ENCODE peak calls at places on chromosomes 2 and 18, in four cellular contexts. S is NCI-H1092 treated with DMSO at 0.1 percent for 48 hours, D is nucleus accumbens, E is progenitor cell of endocrine pancreas. R is an unnamed sample.
A peak's percentile ranks its signal among the peaks of the same experiment; 100 is the strongest.

GRCh38 chr2:190547914-190548313 is 13.4 kb upstream of the NEMP2 start:
- DNase-seq in S (no peak), D (no peak), E (no peak), R (no peak)

GRCh38 chr2:184554736-184555135 is 43.6 kb upstream of the ZNF804A start:
- DNase-seq in S (no peak), D (no peak), E (no peak), R (no peak)

GRCh38 chr2:216873573-216873972 is 13.7 kb upstream of the TNP1 start:
- DNase-seq in S (no peak), D (no peak), E (no peak), R (no peak)

GRCh38 chr18:34976899-34977786 is 64.1 kb upstream of the MAPRE2 start:
- DNase-seq in S (peak; percentile 88), D (peak; percentile 71), E (peak; percentile 75), R (no peak)

GRCh38 chr2:189631849-189632248 is 29.4 kb upstream of the ASNSD1 start:
- DNase-seq in S (no peak), D (no peak), E (no peak), R (no peak)

GRCh38 chr2:51454177-51454576 is 422.2 kb upstream of the NRXN1 start:
- DNase-seq in S (no peak), D (no peak), E (no peak), R (no peak)

GRCh38 chr2:69616755-69617154 is 26.8 kb downstream of the AAK1 start:
- DNase-seq in S (no peak), D (no peak), E (no peak), R (no peak)

GRCh38 chr2:107529146-107529545 is 297.5 kb upstream of the RGPD4 start:
- DNase-seq in S (peak; percentile 1), D (no peak), E (no peak), R (peak; percentile 61)

GRCh38 chr2:140876015-140876414 is 1254.8 kb downstream of the LRP1B start:
- DNase-seq in S (no peak), D (no peak), E (no peak), R (no peak)

GRCh38 chr18:55268629-55269275 is 309.5 kb upstream of the CCDC68 start:
- DNase-seq in S (no peak), D (no peak), E (no peak), R (no peak)

GRCh38 chr2:66430906-66431619 is 3.9 kb upstream of the MEIS1 start:
- DNase-seq in S (no peak), D (no peak), E (no peak), R (no peak)

GRCh38 chr2:1286929-1287328 is 126.3 kb upstream of the TPO start:
- DNase-seq in S (no peak), D (no peak), E (no peak), R (no peak)

GRCh38 chr2:28956415-28956826 is 24.7 kb upstream of the TOGARAM2 start:
- DNase-seq in S (no peak), D (no peak), E (peak; percentile 38), R (no peak)

GRCh38 chr2:86704482-86704971 is 15.6 kb upstream of the RMND5A start:
- DNase-seq in S (no peak), D (no peak), E (no peak), R (no peak)

GRCh38 chr2:75309596-75310290 is 110.4 kb upstream of the TACR1 start:
- DNase-seq in S (no peak), D (no peak), E (no peak), R (no peak)

GRCh38 chr2:10215393-10215935 is 87.2 kb upstream of the HPCAL1 start:
- DNase-seq in S (no peak), D (no peak), E (no peak), R (no peak)

GRCh38 chr2:97546711-97547110 is 43.0 kb downstream of the ANKRD36B start:
- DNase-seq in S (no peak), D (no peak), E (no peak), R (no peak)

GRCh38 chr2:188984126-188984525 is 10.0 kb downstream of the COL3A1 start:
- DNase-seq in S (no peak), D (no peak), E (no peak), R (peak; percentile 70)

GRCh38 chr18:36752929-36753865 is 75.6 kb downstream of the TPGS2 start:
- DNase-seq in S (no peak), D (no peak), E (no peak), R (no peak)

GRCh38 chr2:127293386-127293757 is 572 bp downstream of the ERCC3 start:
- DNase-seq in S (no peak), D (no peak), E (no peak), R (no peak)

GRCh38 chr2:120778244-120778643 is 42.6 kb downstream of the GLI2 start:
- DNase-seq in S (no peak), D (no peak), E (no peak), R (no peak)

GRCh38 chr18:44654555-44654954 is 26.1 kb upstream of the SETBP1 start:
- DNase-seq in S (no peak), D (no peak), E (no peak), R (no peak)

GRCh38 chr2:43019536-43020183 is 206.7 kb downstream of the ZFP36L2 start:
- DNase-seq in S (no peak), D (no peak), E (no peak), R (no peak)

GRCh38 chr18:56716692-56717146 is 65.6 kb downstream of the WDR7 start:
- DNase-seq in S (no peak), D (no peak), E (no peak), R (no peak)

GRCh38 chr18:64032312-64032711 is 62.4 kb downstream of the SERPINB8 start:
- DNase-seq in S (no peak), D (no peak), E (no peak), R (no peak)

GRCh38 chr2:182573553-182573952 is 142.5 kb upstream of the DNAJC10 start:
- DNase-seq in S (no peak), D (no peak), E (no peak), R (no peak)

GRCh38 chr2:43328157-43328556 is 101.8 kb upstream of the ZFP36L2 start:
- DNase-seq in S (peak; percentile 67), D (no peak), E (no peak), R (peak; percentile 74)

GRCh38 chr2:66440692-66441091 is 5.8 kb downstream of the MEIS1 start:
- DNase-seq in S (no peak), D (no peak), E (no peak), R (no peak)

GRCh38 chr2:205590759-205591158 is 91.5 kb upstream of the NRP2 start:
- DNase-seq in S (no peak), D (no peak), E (no peak), R (peak; percentile 45)

GRCh38 chr18:45724591-45724990 is 610 bp downstream of the SLC14A1 start:
- DNase-seq in S (no peak), D (no peak), E (no peak), R (no peak)

GRCh38 chr2:173522356-173522755 is 167.7 kb downstream of the CDCA7 start:
- DNase-seq in S (no peak), D (no peak), E (no peak), R (no peak)

GRCh38 chr18:23992119-23992940 is 22.2 kb upstream of the TTC39C start:
- DNase-seq in S (peak; percentile 23), D (peak; percentile 29), E (no peak), R (no peak)

GRCh38 chr2:132720393-132720792 is 50.4 kb upstream of the LYPD1 start:
- DNase-seq in S (no peak), D (no peak), E (no peak), R (no peak)

GRCh38 chr2:10407841-10408648 is 40.1 kb downstream of the ODC1 start:
- DNase-seq in S (no peak), D (no peak), E (no peak), R (no peak)

GRCh38 chr2:45177870-45178269 is 168.6 kb upstream of the SIX2 start:
- DNase-seq in S (no peak), D (no peak), E (no peak), R (no peak)

GRCh38 chr18:42929857-42930256 is 185.6 kb downstream of the RIT2 start:
- DNase-seq in S (no peak), D (no peak), E (no peak), R (no peak)

GRCh38 chr2:150686391-150686790 is 198.9 kb upstream of the RND3 start:
- DNase-seq in S (no peak), D (no peak), E (no peak), R (no peak)

GRCh38 chr2:9975328-9975727 is 23.8 kb downstream of the GRHL1 start:
- DNase-seq in S (no peak), D (no peak), E (no peak), R (no peak)

R was measured in NCI-H446 treated with DMSO at 0.1 percent for 48 hours.